ENCODE peak calls at places on chromosomes 13 and 19, in seven cellular contexts. One of them, this sample, is unnamed.

GRCh38 chr19:34408421-34408820 is 4.2 kb downstream of the PDCD2L start:
- DNase-seq in CD4-positive, CD25-positive, alpha-beta regulatory T cell: no peak
- DNase-seq in CD8-positive, alpha-beta memory T cell: no peak
- DNase-seq in GM03348: no peak
- DNase-seq in uterus: no peak
- DNase-seq in stimulated activated CD8-positive, alpha-beta memory T cell treated with anti-CD3 and anti-CD28 coated beads, Interleukin-2, amount 100 ng/mL, for 1 hour: no peak
- DNase-seq in SHP77 treated with DMSO at 0.1 percent for 48 hours: no peak
- DNase-seq in this sample: no peak

GRCh38 chr13:50065712-50066111 is 50.5 kb downstream of the KCNRG start:
- DNase-seq in CD4-positive, CD25-positive, alpha-beta regulatory T cell: no peak
- DNase-seq in CD8-positive, alpha-beta memory T cell: no peak
- DNase-seq in GM03348: no peak
- DNase-seq in uterus: no peak
- DNase-seq in stimulated activated CD8-positive, alpha-beta memory T cell treated with anti-CD3 and anti-CD28 coated beads, Interleukin-2, amount 100 ng/mL, for 1 hour: no peak
- DNase-seq in SHP77 treated with DMSO at 0.1 percent for 48 hours: no peak
- DNase-seq in this sample: no peak

GRCh38 chr19:2457394-2458037 is 757 bp upstream of the LMNB2 start:
- DNase-seq in CD4-positive, CD25-positive, alpha-beta regulatory T cell: no peak
- DNase-seq in CD8-positive, alpha-beta memory T cell: no peak
- DNase-seq in GM03348: no peak
- DNase-seq in uterus: no peak
- DNase-seq in stimulated activated CD8-positive, alpha-beta memory T cell treated with anti-CD3 and anti-CD28 coated beads, Interleukin-2, amount 100 ng/mL, for 1 hour: no peak
- DNase-seq in SHP77 treated with DMSO at 0.1 percent for 48 hours: no peak
- DNase-seq in this sample: no peak

GRCh38 chr13:100721885-100722512 is 47.4 kb upstream of the TMTC4 start:
- DNase-seq in CD4-positive, CD25-positive, alpha-beta regulatory T cell: peak; percentile 57
- DNase-seq in CD8-positive, alpha-beta memory T cell: peak; percentile 22
- DNase-seq in GM03348: peak; percentile 76
- DNase-seq in uterus: no peak
- DNase-seq in stimulated activated CD8-positive, alpha-beta memory T cell treated with anti-CD3 and anti-CD28 coated beads, Interleukin-2, amount 100 ng/mL, for 1 hour: no peak
- DNase-seq in SHP77 treated with DMSO at 0.1 percent for 48 hours: peak; percentile 32
- DNase-seq in this sample: peak; percentile 44

GRCh38 chr13:31540316-31540715 is 199.0 kb upstream of the RXFP2 start:
- DNase-seq in CD4-positive, CD25-positive, alpha-beta regulatory T cell: no peak
- DNase-seq in CD8-positive, alpha-beta memory T cell: no peak
- DNase-seq in GM03348: no peak
- DNase-seq in uterus: no peak
- DNase-seq in stimulated activated CD8-positive, alpha-beta memory T cell treated with anti-CD3 and anti-CD28 coated beads, Interleukin-2, amount 100 ng/mL, for 1 hour: no peak
- DNase-seq in SHP77 treated with DMSO at 0.1 percent for 48 hours: no peak
- DNase-seq in this sample: no peak

GRCh38 chr19:29328586-29328985 is 115.6 kb upstream of the UQCRFS1 start:
- DNase-seq in CD4-positive, CD25-positive, alpha-beta regulatory T cell: no peak
- DNase-seq in CD8-positive, alpha-beta memory T cell: no peak
- DNase-seq in GM03348: no peak
- DNase-seq in uterus: no peak
- DNase-seq in stimulated activated CD8-positive, alpha-beta memory T cell treated with anti-CD3 and anti-CD28 coated beads, Interleukin-2, amount 100 ng/mL, for 1 hour: no peak
- DNase-seq in SHP77 treated with DMSO at 0.1 percent for 48 hours: no peak
- DNase-seq in this sample: no peak

GRCh38 chr13:112674412-112675383 is 15.1 kb upstream of the ATP11A start:
- DNase-seq in CD4-positive, CD25-positive, alpha-beta regulatory T cell: peak; percentile 77
- DNase-seq in CD8-positive, alpha-beta memory T cell: no peak
- DNase-seq in GM03348: no peak
- DNase-seq in uterus: peak; percentile 55
- DNase-seq in stimulated activated CD8-positive, alpha-beta memory T cell treated with anti-CD3 and anti-CD28 coated beads, Interleukin-2, amount 100 ng/mL, for 1 hour: no peak
- DNase-seq in SHP77 treated with DMSO at 0.1 percent for 48 hours: no peak
- DNase-seq in this sample: peak; percentile 31

GRCh38 chr19:36973021-36973843 is 57.1 kb downstream of the ZNF568 start:
- DNase-seq in CD4-positive, CD25-positive, alpha-beta regulatory T cell: peak; percentile 86
- DNase-seq in CD8-positive, alpha-beta memory T cell: peak; percentile 80
- DNase-seq in GM03348: peak; percentile 90
- DNase-seq in uterus: peak; percentile 73
- DNase-seq in stimulated activated CD8-positive, alpha-beta memory T cell treated with anti-CD3 and anti-CD28 coated beads, Interleukin-2, amount 100 ng/mL, for 1 hour: peak; percentile 44
- DNase-seq in SHP77 treated with DMSO at 0.1 percent for 48 hours: no peak
- DNase-seq in this sample: peak; percentile 69

GRCh38 chr13:75236774-75237173 is 245.2 kb downstream of the TBC1D4 start:
- DNase-seq in CD4-positive, CD25-positive, alpha-beta regulatory T cell: no peak
- DNase-seq in CD8-positive, alpha-beta memory T cell: no peak
- DNase-seq in GM03348: no peak
- DNase-seq in uterus: no peak
- DNase-seq in stimulated activated CD8-positive, alpha-beta memory T cell treated with anti-CD3 and anti-CD28 coated beads, Interleukin-2, amount 100 ng/mL, for 1 hour: no peak
- DNase-seq in SHP77 treated with DMSO at 0.1 percent for 48 hours: no peak
- DNase-seq in this sample: no peak

GRCh38 chr19:17052439-17052838 is 22.8 kb downstream of the HAUS8 start:
- DNase-seq in CD4-positive, CD25-positive, alpha-beta regulatory T cell: peak; percentile 51
- DNase-seq in CD8-positive, alpha-beta memory T cell: no peak
- DNase-seq in GM03348: peak; percentile 80
- DNase-seq in uterus: peak; percentile 34
- DNase-seq in stimulated activated CD8-positive, alpha-beta memory T cell treated with anti-CD3 and anti-CD28 coated beads, Interleukin-2, amount 100 ng/mL, for 1 hour: no peak
- DNase-seq in SHP77 treated with DMSO at 0.1 percent for 48 hours: no peak
- DNase-seq in this sample: peak; percentile 54

GRCh38 chr13:95335667-95336066 is 34.4 kb upstream of the ABCC4 start:
- DNase-seq in CD4-positive, CD25-positive, alpha-beta regulatory T cell: no peak
- DNase-seq in CD8-positive, alpha-beta memory T cell: no peak
- DNase-seq in GM03348: no peak
- DNase-seq in uterus: no peak
- DNase-seq in stimulated activated CD8-positive, alpha-beta memory T cell treated with anti-CD3 and anti-CD28 coated beads, Interleukin-2, amount 100 ng/mL, for 1 hour: no peak
- DNase-seq in SHP77 treated with DMSO at 0.1 percent for 48 hours: no peak
- DNase-seq in this sample: no peak

GRCh38 chr19:55640043-55640576 is 692 bp upstream of the ZNF580 start:
- DNase-seq in CD4-positive, CD25-positive, alpha-beta regulatory T cell: peak; percentile 89
- DNase-seq in CD8-positive, alpha-beta memory T cell: peak; percentile 69
- DNase-seq in GM03348: peak; percentile 74
- DNase-seq in uterus: no peak
- DNase-seq in stimulated activated CD8-positive, alpha-beta memory T cell treated with anti-CD3 and anti-CD28 coated beads, Interleukin-2, amount 100 ng/mL, for 1 hour: no peak
- DNase-seq in SHP77 treated with DMSO at 0.1 percent for 48 hours: no peak
- DNase-seq in this sample: peak; percentile 68

GRCh38 chr13:112893570-112894422 is 75.2 kb upstream of the MCF2L start:
- DNase-seq in CD4-positive, CD25-positive, alpha-beta regulatory T cell: peak; percentile 27
- DNase-seq in CD8-positive, alpha-beta memory T cell: no peak
- DNase-seq in GM03348: peak; percentile 45
- DNase-seq in uterus: no peak
- DNase-seq in stimulated activated CD8-positive, alpha-beta memory T cell treated with anti-CD3 and anti-CD28 coated beads, Interleukin-2, amount 100 ng/mL, for 1 hour: no peak
- DNase-seq in SHP77 treated with DMSO at 0.1 percent for 48 hours: peak; percentile 33
- DNase-seq in this sample: no peak

GRCh38 chr13:109881961-109882558 is 95.7 kb upstream of the IRS2 start:
- DNase-seq in CD4-positive, CD25-positive, alpha-beta regulatory T cell: no peak
- DNase-seq in CD8-positive, alpha-beta memory T cell: no peak
- DNase-seq in GM03348: no peak
- DNase-seq in uterus: no peak
- DNase-seq in stimulated activated CD8-positive, alpha-beta memory T cell treated with anti-CD3 and anti-CD28 coated beads, Interleukin-2, amount 100 ng/mL, for 1 hour: no peak
- DNase-seq in SHP77 treated with DMSO at 0.1 percent for 48 hours: no peak
- DNase-seq in this sample: no peak

GRCh38 chr13:98105929-98106336 is 37.0 kb upstream of the FARP1 start:
- DNase-seq in CD4-positive, CD25-positive, alpha-beta regulatory T cell: no peak
- DNase-seq in CD8-positive, alpha-beta memory T cell: no peak
- DNase-seq in GM03348: peak; percentile 61
- DNase-seq in uterus: no peak
- DNase-seq in stimulated activated CD8-positive, alpha-beta memory T cell treated with anti-CD3 and anti-CD28 coated beads, Interleukin-2, amount 100 ng/mL, for 1 hour: no peak
- DNase-seq in SHP77 treated with DMSO at 0.1 percent for 48 hours: peak; percentile 35
- DNase-seq in this sample: peak; percentile 74

GRCh38 chr13:112042496-112042895 is 24.5 kb upstream of the SOX1 start:
- DNase-seq in CD4-positive, CD25-positive, alpha-beta regulatory T cell: no peak
- DNase-seq in CD8-positive, alpha-beta memory T cell: no peak
- DNase-seq in GM03348: no peak
- DNase-seq in uterus: no peak
- DNase-seq in stimulated activated CD8-positive, alpha-beta memory T cell treated with anti-CD3 and anti-CD28 coated beads, Interleukin-2, amount 100 ng/mL, for 1 hour: no peak
- DNase-seq in SHP77 treated with DMSO at 0.1 percent for 48 hours: no peak
- DNase-seq in this sample: no peak

GRCh38 chr19:55228403-55229031 is at the start of gene TMEM86B:
- DNase-seq in CD4-positive, CD25-positive, alpha-beta regulatory T cell: no peak
- DNase-seq in CD8-positive, alpha-beta memory T cell: no peak
- DNase-seq in GM03348: no peak
- DNase-seq in uterus: no peak
- DNase-seq in stimulated activated CD8-positive, alpha-beta memory T cell treated with anti-CD3 and anti-CD28 coated beads, Interleukin-2, amount 100 ng/mL, for 1 hour: no peak
- DNase-seq in SHP77 treated with DMSO at 0.1 percent for 48 hours: no peak
- DNase-seq in this sample: no peak

GRCh38 chr19:30535011-30535410 is 162.8 kb downstream of the ZNF536 start:
- DNase-seq in CD4-positive, CD25-positive, alpha-beta regulatory T cell: no peak
- DNase-seq in CD8-positive, alpha-beta memory T cell: no peak
- DNase-seq in GM03348: no peak
- DNase-seq in uterus: no peak
- DNase-seq in stimulated activated CD8-positive, alpha-beta memory T cell treated with anti-CD3 and anti-CD28 coated beads, Interleukin-2, amount 100 ng/mL, for 1 hour: no peak
- DNase-seq in SHP77 treated with DMSO at 0.1 percent for 48 hours: no peak
- DNase-seq in this sample: no peak

GRCh38 chr13:27415116-27415515 is 9.3 kb upstream of the GTF3A start:
- DNase-seq in CD4-positive, CD25-positive, alpha-beta regulatory T cell: no peak
- DNase-seq in CD8-positive, alpha-beta memory T cell: no peak
- DNase-seq in GM03348: no peak
- DNase-seq in uterus: no peak
- DNase-seq in stimulated activated CD8-positive, alpha-beta memory T cell treated with anti-CD3 and anti-CD28 coated beads, Interleukin-2, amount 100 ng/mL, for 1 hour: no peak
- DNase-seq in SHP77 treated with DMSO at 0.1 percent for 48 hours: no peak
- DNase-seq in this sample: no peak

GRCh38 chr19:36420961-36421748 is 2.7 kb upstream of the ZFP82 start:
- DNase-seq in CD4-positive, CD25-positive, alpha-beta regulatory T cell: no peak
- DNase-seq in CD8-positive, alpha-beta memory T cell: no peak
- DNase-seq in GM03348: peak; percentile 29
- DNase-seq in uterus: peak; percentile 17
- DNase-seq in stimulated activated CD8-positive, alpha-beta memory T cell treated with anti-CD3 and anti-CD28 coated beads, Interleukin-2, amount 100 ng/mL, for 1 hour: no peak
- DNase-seq in SHP77 treated with DMSO at 0.1 percent for 48 hours: no peak
- DNase-seq in this sample: peak; percentile 40

GRCh38 chr19:14561249-14561648 is 10.6 kb downstream of the NDUFB7 start:
- DNase-seq in CD4-positive, CD25-positive, alpha-beta regulatory T cell: no peak
- DNase-seq in CD8-positive, alpha-beta memory T cell: no peak
- DNase-seq in GM03348: no peak
- DNase-seq in uterus: no peak
- DNase-seq in stimulated activated CD8-positive, alpha-beta memory T cell treated with anti-CD3 and anti-CD28 coated beads, Interleukin-2, amount 100 ng/mL, for 1 hour: no peak
- DNase-seq in SHP77 treated with DMSO at 0.1 percent for 48 hours: no peak
- DNase-seq in this sample: no peak

GRCh38 chr13:49374585-49375290 is 69.1 kb downstream of the CAB39L start:
- DNase-seq in CD4-positive, CD25-positive, alpha-beta regulatory T cell: no peak
- DNase-seq in CD8-positive, alpha-beta memory T cell: no peak
- DNase-seq in GM03348: peak; percentile 59
- DNase-seq in uterus: no peak
- DNase-seq in stimulated activated CD8-positive, alpha-beta memory T cell treated with anti-CD3 and anti-CD28 coated beads, Interleukin-2, amount 100 ng/mL, for 1 hour: no peak
- DNase-seq in SHP77 treated with DMSO at 0.1 percent for 48 hours: no peak
- DNase-seq in this sample: peak; percentile 49

GRCh38 chr13:26185720-26186119 is 36.4 kb downstream of the RNF6 start:
- DNase-seq in CD4-positive, CD25-positive, alpha-beta regulatory T cell: no peak
- DNase-seq in CD8-positive, alpha-beta memory T cell: no peak
- DNase-seq in GM03348: no peak
- DNase-seq in uterus: no peak
- DNase-seq in stimulated activated CD8-positive, alpha-beta memory T cell treated with anti-CD3 and anti-CD28 coated beads, Interleukin-2, amount 100 ng/mL, for 1 hour: no peak
- DNase-seq in SHP77 treated with DMSO at 0.1 percent for 48 hours: no peak
- DNase-seq in this sample: no peak

GRCh38 chr19:54431255-54431838 is 16.1 kb downstream of the TTYH1 start:
- DNase-seq in CD4-positive, CD25-positive, alpha-beta regulatory T cell: no peak
- DNase-seq in CD8-positive, alpha-beta memory T cell: no peak
- DNase-seq in GM03348: no peak
- DNase-seq in uterus: no peak
- DNase-seq in stimulated activated CD8-positive, alpha-beta memory T cell treated with anti-CD3 and anti-CD28 coated beads, Interleukin-2, amount 100 ng/mL, for 1 hour: no peak
- DNase-seq in SHP77 treated with DMSO at 0.1 percent for 48 hours: no peak
- DNase-seq in this sample: no peak

GRCh38 chr19:4234142-4234861 is 5.0 kb downstream of the EBI3 start:
- DNase-seq in CD4-positive, CD25-positive, alpha-beta regulatory T cell: no peak
- DNase-seq in CD8-positive, alpha-beta memory T cell: no peak
- DNase-seq in GM03348: no peak
- DNase-seq in uterus: no peak
- DNase-seq in stimulated activated CD8-positive, alpha-beta memory T cell treated with anti-CD3 and anti-CD28 coated beads, Interleukin-2, amount 100 ng/mL, for 1 hour: no peak
- DNase-seq in SHP77 treated with DMSO at 0.1 percent for 48 hours: no peak
- DNase-seq in this sample: no peak

GRCh38 chr19:4970558-4971423 is 1.9 kb downstream of the KDM4B start:
- DNase-seq in CD4-positive, CD25-positive, alpha-beta regulatory T cell: peak; percentile 30
- DNase-seq in CD8-positive, alpha-beta memory T cell: no peak
- DNase-seq in GM03348: peak; percentile 27
- DNase-seq in uterus: no peak
- DNase-seq in stimulated activated CD8-positive, alpha-beta memory T cell treated with anti-CD3 and anti-CD28 coated beads, Interleukin-2, amount 100 ng/mL, for 1 hour: no peak
- DNase-seq in SHP77 treated with DMSO at 0.1 percent for 48 hours: no peak
- DNase-seq in this sample: no peak

GRCh38 chr13:48320906-48321510 is 17.5 kb downstream of the RB1 start:
- DNase-seq in CD4-positive, CD25-positive, alpha-beta regulatory T cell: no peak
- DNase-seq in CD8-positive, alpha-beta memory T cell: no peak
- DNase-seq in GM03348: no peak
- DNase-seq in uterus: no peak
- DNase-seq in stimulated activated CD8-positive, alpha-beta memory T cell treated with anti-CD3 and anti-CD28 coated beads, Interleukin-2, amount 100 ng/mL, for 1 hour: no peak
- DNase-seq in SHP77 treated with DMSO at 0.1 percent for 48 hours: no peak
- DNase-seq in this sample: no peak

GRCh38 chr19:10858204-10858828 is 10.1 kb downstream of the C19orf38 start:
- DNase-seq in CD4-positive, CD25-positive, alpha-beta regulatory T cell: peak; percentile 34
- DNase-seq in CD8-positive, alpha-beta memory T cell: peak; percentile 26
- DNase-seq in GM03348: peak; percentile 55
- DNase-seq in uterus: no peak
- DNase-seq in stimulated activated CD8-positive, alpha-beta memory T cell treated with anti-CD3 and anti-CD28 coated beads, Interleukin-2, amount 100 ng/mL, for 1 hour: no peak
- DNase-seq in SHP77 treated with DMSO at 0.1 percent for 48 hours: no peak
- DNase-seq in this sample: no peak

GRCh38 chr19:3027981-3028304 is 1.1 kb downstream of the TLE2 start:
- DNase-seq in CD4-positive, CD25-positive, alpha-beta regulatory T cell: no peak
- DNase-seq in CD8-positive, alpha-beta memory T cell: no peak
- DNase-seq in GM03348: no peak
- DNase-seq in uterus: no peak
- DNase-seq in stimulated activated CD8-positive, alpha-beta memory T cell treated with anti-CD3 and anti-CD28 coated beads, Interleukin-2, amount 100 ng/mL, for 1 hour: no peak
- DNase-seq in SHP77 treated with DMSO at 0.1 percent for 48 hours: no peak
- DNase-seq in this sample: no peak

GRCh38 chr13:66508153-66508909 is 721.8 kb downstream of the PCDH9 start:
- DNase-seq in CD4-positive, CD25-positive, alpha-beta regulatory T cell: no peak
- DNase-seq in CD8-positive, alpha-beta memory T cell: no peak
- DNase-seq in GM03348: no peak
- DNase-seq in uterus: no peak
- DNase-seq in stimulated activated CD8-positive, alpha-beta memory T cell treated with anti-CD3 and anti-CD28 coated beads, Interleukin-2, amount 100 ng/mL, for 1 hour: no peak
- DNase-seq in SHP77 treated with DMSO at 0.1 percent for 48 hours: no peak
- DNase-seq in this sample: no peak